ENCODE peak calls at places on chromosome 13, in seven cellular contexts. P is fibroblast of villous mesenchyme; E is bronchial epithelial cell; S is RWPE1; M is natural killer cell; N is choroid plexus epithelial cell; W is CD4-positive, alpha-beta T cell. K is an unnamed sample.

GRCh38 chr13:75771818-75772217 is 135.7 kb downstream of the LMO7 start:
- DNase-seq in E (peak), W (no peak), N (peak), P (peak), S (peak), M (no peak), K (no peak)

GRCh38 chr13:111599791-111600190 is 279.3 kb downstream of the TEX29 start:
- DNase-seq in S (no peak), W (no peak), M (no peak), E (no peak), N (no peak), P (no peak), K (no peak)

GRCh38 chr13:83232626-83233025 is 649.6 kb downstream of the SLITRK1 start:
- DNase-seq in W (no peak), S (no peak), N (no peak), M (no peak), P (no peak), E (no peak), K (no peak)

GRCh38 chr13:40876020-40876738 is 86.8 kb downstream of the SLC25A15 start:
- DNase-seq in S (no peak), W (no peak), N (no peak), E (peak), M (no peak), P (no peak), K (no peak)

GRCh38 chr13:111549464-111549863 is 229.0 kb downstream of the TEX29 start:
- DNase-seq in W (no peak), S (no peak), N (no peak), P (no peak), M (no peak), E (no peak), K (no peak)

GRCh38 chr13:51885651-51886050 is 23.9 kb downstream of the CCDC70 start:
- DNase-seq in W (no peak), M (no peak), E (no peak), P (no peak), N (no peak), S (no peak), K (no peak)

GRCh38 chr13:60329221-60329983 is 67.6 kb upstream of the TDRD3 start:
- DNase-seq in S (peak), E (peak), W (no peak), N (peak), M (no peak), P (peak), K (peak)

GRCh38 chr13:42380420-42381164 is 108.6 kb downstream of the AKAP11 start:
- DNase-seq in W (no peak), P (no peak), S (no peak), E (no peak), N (no peak), M (no peak), K (no peak)

GRCh38 chr13:105202384-105202783 is 1333.1 kb downstream of the EFNB2 start:
- DNase-seq in P (peak), W (no peak), M (no peak), E (peak), S (no peak), N (peak), K (no peak)

GRCh38 chr13:113586661-113587479 is 2.3 kb downstream of the TFDP1 start:
- DNase-seq in E (no peak), N (no peak), W (no peak), S (no peak), P (no peak), M (no peak), K (no peak)

GRCh38 chr13:21297452-21297851 is 121.0 kb downstream of the MRPL57 start:
- DNase-seq in W (no peak), M (no peak), P (peak), E (no peak), N (peak), S (no peak), K (no peak)

GRCh38 chr13:43676320-43676719 is 110.5 kb downstream of the ENOX1 start:
- DNase-seq in E (no peak), W (no peak), N (peak), S (no peak), M (no peak), P (no peak), K (no peak)

GRCh38 chr13:45224181-45224580 is 23.3 kb upstream of the KCTD4 start:
- DNase-seq in N (no peak), S (no peak), W (no peak), P (no peak), E (no peak), M (no peak), K (no peak)

GRCh38 chr13:60765700-60766411 is 368.8 kb downstream of the TDRD3 start:
- DNase-seq in M (no peak), S (no peak), N (peak), E (peak), P (no peak), W (no peak), K (no peak)

GRCh38 chr13:32253911-32254399 is 61.2 kb downstream of the ZAR1L start:
- DNase-seq in P (no peak), E (no peak), M (no peak), W (no peak), N (no peak), S (no peak), K (no peak)

GRCh38 chr13:23578411-23579071 is 8.3 kb downstream of the TNFRSF19 start:
- DNase-seq in S (peak), P (peak), E (peak), W (peak), M (peak), N (peak), K (peak)
- TF ChIP-seq CTCF in S (peak), P (peak), E (peak), W (peak), M (peak), N (peak), K (peak)

GRCh38 chr13:101473458-101473857 is 21.0 kb downstream of the ITGBL1 start:
- DNase-seq in S (no peak), N (peak), M (no peak), P (peak), W (no peak), E (peak), K (no peak)

GRCh38 chr13:101475536-101475935 is 23.1 kb downstream of the ITGBL1 start:
- DNase-seq in S (no peak), W (no peak), P (no peak), N (no peak), M (no peak), E (no peak), K (no peak)

GRCh38 chr13:101474419-101474957 is 22.0 kb downstream of the ITGBL1 start:
- DNase-seq in P (peak), N (peak), E (no peak), S (no peak), W (no peak), M (no peak), K (peak)
- TF ChIP-seq CTCF in P (peak), N (peak), E (peak), S (no peak), W (no peak), M (no peak), K (peak)

GRCh38 chr13:99446242-99446641 is 55.0 kb upstream of the TM9SF2 start:
- DNase-seq in W (no peak), S (no peak), M (no peak), P (no peak), E (no peak), N (no peak), K (no peak)
- TF ChIP-seq CTCF in W (no peak), S (no peak), M (no peak), P (no peak), E (no peak), N (no peak), K (peak)

GRCh38 chr13:36848228-36848982 is 29.4 kb downstream of the RFXAP start:
- DNase-seq in N (peak), M (no peak), P (no peak), E (no peak), S (no peak), W (no peak), K (no peak)

GRCh38 chr13:36847541-36848045 is 28.6 kb downstream of the RFXAP start:
- DNase-seq in P (no peak), N (no peak), E (no peak), M (no peak), W (no peak), S (no peak), K (no peak)

DNA sequence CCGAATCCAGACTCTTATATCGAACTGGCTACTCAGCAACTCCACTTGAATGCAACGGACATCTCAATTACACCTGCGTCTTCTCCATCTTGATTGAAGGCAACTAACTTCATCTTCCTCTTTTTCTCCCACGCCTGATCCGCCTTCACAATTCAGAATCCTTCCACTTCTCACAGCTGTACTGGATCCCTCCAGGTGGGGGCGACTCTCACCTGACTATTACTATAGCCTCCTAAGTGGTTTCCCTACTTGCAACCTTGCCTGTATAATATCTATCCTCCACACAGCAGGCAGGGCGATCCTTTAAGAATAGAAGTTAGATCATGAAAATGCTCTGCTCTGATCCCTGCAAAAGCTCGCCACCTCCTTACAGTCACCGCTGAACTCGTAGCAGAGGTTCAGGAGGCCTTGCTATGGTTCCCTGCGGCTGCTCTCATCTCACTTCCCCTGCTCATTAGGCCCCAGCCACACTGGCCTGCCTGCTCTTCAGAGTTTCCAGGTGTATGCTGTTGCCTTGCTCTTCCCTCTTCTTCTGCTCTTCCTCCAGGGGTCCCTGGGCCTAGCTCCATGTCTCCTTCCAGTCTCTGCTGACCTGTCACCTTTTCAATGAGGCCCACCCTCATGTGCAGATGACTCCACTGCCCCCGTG is 31.9 kb downstream of the RFXAP start:
- DNase-seq in W (no peak), P (no peak), S (no peak), E (no peak), N (peak), M (no peak), K (no peak)
- TF ChIP-seq CTCF in W (no peak), P (peak), S (no peak), E (peak), N (peak), M (no peak), K (peak)

K was measured in neural crest cell.